ENCODE peak calls at places on chromosomes 5 and 9, in eight cellular contexts. X is psoas muscle, N is HFF-Myc, M is fibroblast of lung, D is omental fat pad, I is testis, J is GM10248, C is breast epithelium. S is an unnamed sample.
A peak's percentile ranks its signal among the peaks of the same experiment; 100 is the strongest.

GRCh38 chr9:91560301-91560700 is 136.7 kb upstream of the NFIL3 start:
- DNase-seq in J (no peak), M (peak; percentile 90), X (no peak), N (no peak), D (no peak), C (no peak), I (no peak), S (no peak)

GRCh38 chr9:4678679-4679267 is 596 bp upstream of the CDC37L1 start:
- DNase-seq in I (no peak), J (no peak), C (no peak), X (no peak), N (no peak), M (peak; percentile 35), D (no peak), S (no peak)

GRCh38 chr5:16776611-16777251 is 159.4 kb downstream of the MYO10 start:
- DNase-seq in M (no peak), D (no peak), X (peak; percentile 40), I (peak; percentile 84), C (peak; percentile 64), N (no peak), J (no peak), S (no peak)

GRCh38 chr5:132420706-132421272 is 51.3 kb downstream of the SLC22A5 start:
- DNase-seq in C (no peak), M (no peak), D (no peak), J (peak; percentile 67), I (no peak), N (no peak), X (no peak), S (no peak)

GRCh38 chr5:160959804-160960203 is 107.8 kb upstream of the ATP10B start:
- DNase-seq in M (peak; percentile 23), N (no peak), I (no peak), D (peak; percentile 64), J (no peak), C (peak; percentile 41), X (peak; percentile 20), S (no peak)

GRCh38 chr9:4829956-4830355 is 37.2 kb downstream of the RCL1 start:
- DNase-seq in M (peak; percentile 48), J (no peak), C (no peak), I (no peak), N (no peak), X (no peak), D (no peak), S (no peak)

GRCh38 chr5:60178101-60178500 is 284.6 kb upstream of the PDE4D start:
- DNase-seq in N (no peak), D (no peak), M (peak; percentile 29), X (no peak), C (no peak), I (no peak), J (no peak), S (no peak)

GRCh38 chr9:125255781-125256391 is 5.7 kb upstream of the GAPVD1 start:
- DNase-seq in J (no peak), N (no peak), M (no peak), D (no peak), C (no peak), X (no peak), I (no peak), S (no peak)

GRCh38 chr5:40198736-40199135 is 481.0 kb upstream of the PTGER4 start:
- DNase-seq in N (no peak), X (no peak), C (no peak), M (peak; percentile 36), J (no peak), I (no peak), D (no peak), S (no peak)

GRCh38 chr5:88889165-88890069 is 6.4 kb upstream of the MEF2C start:
- DNase-seq in X (peak; percentile 72), J (peak; percentile 49), I (peak; percentile 74), D (no peak), M (peak; percentile 72), N (no peak), C (peak; percentile 59), S (no peak)

GRCh38 chr9:133558191-133559126 is 24.0 kb downstream of the ADAMTSL2 start:
- DNase-seq in X (no peak), M (peak; percentile 87), J (peak; percentile 87), D (no peak), N (peak; percentile 82), C (no peak), I (no peak), S (peak; percentile 41)

GRCh38 chr5:32942225-32942989 is 231.3 kb downstream of the NPR3 start:
- DNase-seq in M (peak; percentile 11), X (no peak), D (no peak), C (no peak), J (peak; percentile 30), N (no peak), I (no peak), S (no peak)

GRCh38 chr5:139475865-139476651 is 5.3 kb downstream of the SMIM33 start:
- DNase-seq in N (no peak), J (no peak), M (no peak), C (no peak), D (no peak), X (no peak), I (no peak), S (no peak)

GRCh38 chr9:131271506-131271931 is 4.8 kb downstream of the FAM78A start:
- DNase-seq in I (no peak), M (no peak), N (no peak), X (peak; percentile 21), D (no peak), J (no peak), C (no peak), S (no peak)

GRCh38 chr5:2746642-2747041 is 4.8 kb downstream of the IRX2 start:
- DNase-seq in X (no peak), C (no peak), M (peak; percentile 76), I (no peak), N (no peak), J (no peak), D (no peak), S (no peak)

GRCh38 chr5:170917113-170917512 is 55.3 kb downstream of the RANBP17 start:
- DNase-seq in M (no peak), J (no peak), D (no peak), C (no peak), I (no peak), X (no peak), N (no peak), S (no peak)
- TF ChIP-seq CTCF in M (no peak), J (no peak), D (no peak), C (no peak), I (peak; percentile 18), X (no peak), N (no peak), S (no peak)

DNA sequence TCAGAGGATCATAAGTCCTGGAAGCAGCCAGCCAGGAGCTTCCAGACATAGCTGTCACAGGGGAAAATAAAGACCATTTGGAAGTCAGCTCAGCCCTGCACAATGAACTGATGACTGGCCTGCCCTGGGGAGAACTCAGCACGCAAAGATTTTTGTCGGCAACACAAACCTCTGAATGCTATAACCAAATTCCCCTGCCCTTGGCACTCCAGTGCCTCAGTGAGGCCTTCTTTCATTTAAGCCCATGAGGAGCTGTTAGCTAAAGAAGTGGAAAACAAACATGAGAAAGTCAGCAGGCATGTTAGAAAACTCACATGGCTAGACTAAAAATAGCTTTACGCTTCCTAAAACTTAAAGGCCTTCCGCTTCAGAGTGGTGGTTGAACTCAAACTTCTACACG is 85.6 kb downstream of the SLC1A3 start:
- DNase-seq in C (no peak), J (no peak), X (peak; percentile 14), N (no peak), I (no peak), D (no peak), M (peak; percentile 44), S (no peak)
- TF ChIP-seq CTCF in C (no peak), J (no peak), X (no peak), N (no peak), I (no peak), D (no peak), M (no peak), S (no peak)

GRCh38 chr5:175718401-175719108 is 60.7 kb downstream of the HRH2 start:
- DNase-seq in D (no peak), N (no peak), X (peak; percentile 49), I (peak; percentile 84), C (no peak), M (no peak), J (no peak), S (no peak)
- TF ChIP-seq CTCF in D (no peak), N (peak; percentile 61), X (peak; percentile 73), I (peak; percentile 80), C (peak; percentile 31), M (peak; percentile 21), J (peak; percentile 34), S (no peak)

DNA sequence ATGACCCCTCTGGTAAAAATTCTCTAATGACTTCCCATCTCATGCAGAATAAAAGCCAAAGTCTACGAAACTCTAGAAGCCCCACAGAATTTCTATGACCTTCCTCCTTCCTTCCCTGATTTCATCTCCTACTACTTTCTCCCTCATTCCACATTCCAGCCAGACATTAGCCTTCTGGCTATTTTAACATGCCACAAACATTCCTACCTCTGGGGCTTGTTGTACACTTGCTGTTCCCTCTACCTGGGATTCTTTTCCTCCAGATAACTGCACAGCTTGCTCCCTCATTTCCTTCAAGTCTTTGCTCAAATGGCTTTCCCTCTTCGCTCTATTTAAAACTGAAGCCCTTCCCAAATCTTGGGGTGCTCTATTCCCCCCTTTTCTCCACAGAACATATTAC is 60.1 kb downstream of the FBXW11 start:
- DNase-seq in X (no peak), I (no peak), M (no peak), J (no peak), D (no peak), C (no peak), N (no peak), S (no peak)
- TF ChIP-seq CTCF in X (no peak), I (no peak), M (no peak), J (no peak), D (no peak), C (no peak), N (peak; percentile 4), S (no peak)

GRCh38 chr5:85049020-85049419 is 664.3 kb upstream of the EDIL3 start:
- DNase-seq in M (peak; percentile 79), I (peak; percentile 16), C (no peak), N (no peak), X (no peak), J (no peak), D (no peak), S (no peak)
- TF ChIP-seq CTCF in M (peak; percentile 59), I (peak; percentile 7), C (no peak), N (no peak), X (no peak), J (no peak), D (no peak), S (no peak)